ENCODE peak calls at places on chromosomes 6 and 20, in five cellular contexts. I is HCT116, E is GM12878, F is K562, O is HepG2. S is an unnamed sample.

GRCh38 chr6:81023007-81023582 is 729.4 kb downstream of the TENT5A start:
- DNase-seq in I (peak), E (no peak), F (peak), O (no peak), S (no peak)

GRCh38 chr6:158861686-158862381 is 42.7 kb upstream of the EZR start:
- DNase-seq in I (no peak), E (no peak), F (no peak), O (no peak), S (no peak)

GRCh38 chr6:41097467-41098090 is 24.8 kb downstream of the NFYA start:
- DNase-seq in I (no peak), E (no peak), F (no peak), O (no peak), S (no peak)

GRCh38 chr20:58393299-58393698 is 4.3 kb downstream of the VAPB start:
- DNase-seq in I (no peak), E (no peak), F (no peak), O (no peak), S (no peak)

GRCh38 chr20:39576786-39577185 is 614.6 kb downstream of the DHX35 start:
- DNase-seq in I (no peak), E (no peak), F (no peak), O (no peak), S (no peak)

GRCh38 chr6:122619309-122619708 is 9.1 kb downstream of the PKIB start:
- DNase-seq in I (no peak), E (no peak), F (no peak), O (no peak), S (no peak)

GRCh38 chr6:44166591-44167184 is 8.1 kb downstream of the CAPN11 start:
- DNase-seq in I (no peak), E (no peak), F (peak), O (no peak), S (peak)

GRCh38 chr6:158174514-158174913 is 6.4 kb downstream of the GTF2H5 start:
- DNase-seq in I (no peak), E (no peak), F (no peak), O (no peak), S (no peak)

GRCh38 chr6:3484240-3484639 is 27.4 kb upstream of the SLC22A23 start:
- DNase-seq in I (peak), E (no peak), F (no peak), O (no peak), S (no peak)

GRCh38 chr6:143264996-143265734 is 185.3 kb downstream of the ADAT2 start:
- DNase-seq in I (no peak), E (no peak), F (no peak), O (no peak), S (no peak)

GRCh38 chr6:44735631-44735963 is 348.1 kb downstream of the CDC5L start:
- DNase-seq in I (no peak), E (peak), F (no peak), O (no peak), S (no peak)

GRCh38 chr20:2834401-2834800 is 6.1 kb downstream of the PCED1A start:
- DNase-seq in I (no peak), E (no peak), F (no peak), O (no peak), S (no peak)

GRCh38 chr6:37480118-37480736 is 19.5 kb downstream of the CCDC167 start:
- DNase-seq in I (no peak), E (no peak), F (no peak), O (no peak), S (no peak)

GRCh38 chr6:32931211-32931610 is 9.6 kb downstream of the HLA-DMB start:
- DNase-seq in I (no peak), E (no peak), F (no peak), O (no peak), S (no peak)

GRCh38 chr20:48761023-48761785 is 66.6 kb downstream of the PREX1 start:
- DNase-seq in I (no peak), E (no peak), F (no peak), O (no peak), S (no peak)

GRCh38 chr6:446418-447366 is 55.1 kb downstream of the IRF4 start:
- DNase-seq in I (no peak), E (no peak), F (no peak), O (no peak), S (peak)

GRCh38 chr6:45663181-45664180 is 285.7 kb upstream of the SUPT3H start:
- DNase-seq in I (no peak), E (no peak), F (no peak), O (no peak), S (peak)

GRCh38 chr6:52337633-52338290 is 24.2 kb upstream of the PAQR8 start:
- DNase-seq in I (no peak), E (no peak), F (peak), O (no peak), S (no peak)

GRCh38 chr20:23200914-23201313 is 114.8 kb upstream of the CD93 start:
- DNase-seq in I (peak), E (no peak), F (peak), O (peak), S (peak)

GRCh38 chr6:70616728-70617260 is 50.1 kb downstream of the SDHAF4 start:
- DNase-seq in I (no peak), E (no peak), F (no peak), O (peak), S (no peak)

GRCh38 chr20:20037960-20038359 is 14.3 kb downstream of the CRNKL1 start:
- DNase-seq in I (no peak), E (no peak), F (no peak), O (no peak), S (no peak)

GRCh38 chr6:41976794-41977484 is 35.3 kb upstream of the CCND3 start:
- DNase-seq in I (no peak), E (no peak), F (peak), O (peak), S (no peak)

GRCh38 chr6:91088515-91088914 is 501.6 kb upstream of the MAP3K7 start:
- DNase-seq in I (no peak), E (no peak), F (no peak), O (no peak), S (no peak)

GRCh38 chr6:88209301-88209700 is 43.2 kb upstream of the CNR1 start:
- DNase-seq in I (no peak), E (no peak), F (no peak), O (no peak), S (no peak)

GRCh38 chr20:46293084-46293483 is 15.2 kb downstream of the CDH22 start:
- DNase-seq in I (no peak), E (no peak), F (peak), O (peak), S (no peak)

GRCh38 chr6:142732790-142733189 is 212.2 kb downstream of the HIVEP2 start:
- DNase-seq in I (no peak), E (no peak), F (no peak), O (no peak), S (no peak)

GRCh38 chr20:47440857-47441773 is 60.6 kb upstream of the NCOA3 start:
- DNase-seq in I (no peak), E (no peak), F (no peak), O (peak), S (no peak)

GRCh38 chr6:164396071-164397047 is 913.0 kb downstream of the C6orf118 start:
- DNase-seq in I (no peak), E (no peak), F (no peak), O (no peak), S (no peak)

GRCh38 chr6:41921712-41921998 is 356 bp downstream of the BYSL start:
- DNase-seq in I (no peak), E (no peak), F (peak), O (no peak), S (no peak)

GRCh38 chr6:135268740-135269139 is 87.6 kb downstream of the MYB start:
- DNase-seq in I (no peak), E (no peak), F (no peak), O (no peak), S (peak)

GRCh38 chr6:155245193-155245592 is 18.6 kb upstream of the CLDN20 start:
- DNase-seq in I (no peak), E (no peak), F (no peak), O (no peak), S (no peak)

GRCh38 chr6:2448826-2449571 is 203.6 kb upstream of the GMDS start:
- DNase-seq in I (peak), E (no peak), F (peak), O (peak), S (no peak)

GRCh38 chr6:111601875-111602274 is 3.8 kb downstream of the TRAF3IP2 start:
- DNase-seq in I (no peak), E (no peak), F (no peak), O (no peak), S (no peak)

DNA sequence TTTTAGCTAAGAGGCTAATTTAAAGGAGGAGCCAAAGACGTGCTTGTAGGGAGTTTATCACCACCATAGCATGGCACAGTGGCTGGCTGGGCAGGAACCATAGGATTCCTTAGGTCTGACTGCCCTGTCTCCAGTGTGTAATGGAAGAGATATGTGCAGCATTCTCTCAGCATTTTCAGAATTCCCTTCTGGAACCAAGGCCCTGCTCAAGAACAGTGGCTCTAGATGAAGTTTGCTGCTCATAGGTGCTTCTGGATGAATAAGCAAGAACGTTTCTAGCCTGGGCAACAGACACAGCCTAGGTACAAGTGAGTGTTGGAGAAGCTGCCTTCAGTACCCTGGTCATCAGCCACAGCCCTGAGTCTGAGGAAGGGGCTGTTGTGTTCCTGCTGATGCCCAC is 69.1 kb downstream of the LCA5 start:
- DNase-seq in I (no peak), E (no peak), F (no peak), O (no peak), S (no peak)
- H3K9ac ChIP-seq in I (no peak), E (no peak), F (no peak), O (no peak), S (no peak)

DNA sequence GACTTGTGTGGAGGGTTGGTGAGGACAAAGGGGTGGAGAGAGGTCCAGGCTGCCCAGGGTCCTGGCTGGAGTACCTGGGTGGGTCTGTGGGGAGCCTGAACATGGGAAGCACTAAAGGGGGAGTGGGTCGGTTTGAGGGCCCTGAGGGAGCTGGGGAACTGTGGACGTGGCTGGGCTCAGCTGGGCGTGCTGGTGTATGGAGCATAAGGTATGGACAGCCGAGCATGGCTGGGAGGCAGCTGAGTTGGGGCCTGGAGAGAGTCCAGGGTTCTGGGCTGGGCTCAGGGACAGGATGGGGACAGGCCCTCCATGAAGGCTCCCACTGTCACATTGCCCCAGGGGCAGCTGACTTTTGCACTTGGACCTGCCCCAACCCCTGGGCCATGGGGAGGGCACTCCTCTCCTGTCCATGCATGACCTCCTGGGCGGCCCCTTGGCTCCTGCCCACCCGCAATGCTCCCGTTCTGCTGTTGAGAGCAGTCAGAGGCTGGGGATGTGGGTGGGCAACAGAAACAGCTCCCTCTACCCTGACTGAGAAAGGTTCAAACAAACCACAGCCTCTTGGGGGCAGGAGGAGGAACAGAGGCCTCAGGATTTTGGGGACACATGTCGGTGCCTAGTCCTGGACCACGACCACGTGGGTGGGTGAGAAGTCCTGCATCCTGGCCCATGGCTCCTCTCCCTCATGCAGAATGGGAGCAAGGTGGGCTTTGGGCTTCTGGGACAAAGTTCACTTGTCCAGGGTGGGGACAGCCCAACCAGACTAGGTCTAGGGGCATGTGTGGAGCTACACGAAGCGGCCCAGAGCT is 4.5 kb downstream of the C20orf204 start:
- DNase-seq in I (no peak), E (no peak), F (no peak), O (no peak), S (no peak)
- TF ChIP-seq POLR2A in I (no peak), E (peak), F (no peak), O (peak), S (no peak)

GRCh38 chr6:161578478-161578877 is 304.6 kb upstream of the AGPAT4 start:
- DNase-seq in I (no peak), E (no peak), F (peak), O (no peak), S (no peak)

GRCh38 chr6:161575508-161576254 is 301.8 kb upstream of the AGPAT4 start:
- DNase-seq in I (no peak), E (no peak), F (no peak), O (no peak), S (no peak)
- TF ChIP-seq SP1 in I (no peak), E (no peak), F (no peak), O (no peak), S (no peak)

GRCh38 chr6:16741112-16742016 is 19.9 kb downstream of the ATXN1 start:
- DNase-seq in I (no peak), E (no peak), F (no peak), O (no peak), S (no peak)

GRCh38 chr6:16739329-16739801 is 21.9 kb downstream of the ATXN1 start:
- DNase-seq in I (no peak), E (no peak), F (no peak), O (peak), S (no peak)

GRCh38 chr6:16743661-16744210 is 17.5 kb downstream of the ATXN1 start:
- DNase-seq in I (no peak), E (no peak), F (no peak), O (no peak), S (no peak)

GRCh38 chr6:16737926-16738325 is 23.3 kb downstream of the ATXN1 start:
- DNase-seq in I (no peak), E (no peak), F (no peak), O (no peak), S (no peak)

GRCh38 chr6:16742116-16742515 is 19.1 kb downstream of the ATXN1 start:
- DNase-seq in I (no peak), E (no peak), F (no peak), O (no peak), S (no peak)
- H3K9ac ChIP-seq in I (no peak), E (no peak), F (no peak), O (no peak), S (no peak)

GRCh38 chr6:8063762-8064637 is at the start of gene BLOC1S5:
- DNase-seq in I (peak), E (peak), F (peak), O (peak), S (peak)
- TF ChIP-seq POLR2A in I (peak), E (peak), F (peak), O (peak), S (peak)

GRCh38 chr20:56395166-56395565 is 2.7 kb downstream of the CSTF1 start:
- DNase-seq in I (no peak), E (no peak), F (no peak), O (no peak), S (no peak)

GRCh38 chr20:56391596-56392281 is at the start of gene AURKA:
- DNase-seq in I (no peak), E (no peak), F (no peak), O (peak), S (no peak)

GRCh38 chr20:56393653-56394052 is 1.2 kb downstream of the CSTF1 start:
- DNase-seq in I (no peak), E (no peak), F (no peak), O (no peak), S (no peak)

GRCh38 chr20:56392282-56393132 is at the start of gene CSTF1:
- DNase-seq in I (peak), E (peak), F (peak), O (peak), S (peak)

GRCh38 chr20:56393133-56393472 is 658 bp downstream of the CSTF1 start:
- DNase-seq in I (no peak), E (no peak), F (no peak), O (no peak), S (no peak)
- TF ChIP-seq SP1 in I (no peak), E (no peak), F (no peak), O (no peak), S (no peak)

GRCh38 chr20:50491926-50492634 is 18.1 kb upstream of the PTPN1 start:
- DNase-seq in I (no peak), E (no peak), F (no peak), O (no peak), S (no peak)
- H3K9ac ChIP-seq in I (peak), E (no peak), F (peak), O (no peak), S (no peak)